ENCODE peak calls at places on chromosomes 3 and 15, in ten cellular contexts. E is breast epithelium; R is A549; X is epithelial cell of prostate; Z is CD4-positive, alpha-beta T cell; V is left ventricle myocardium inferior; N is GM23338; T is fibroblast of lung; S is body of pancreas; U is HCT116. B is an unnamed sample.

GRCh38 chr15:77504310-77504709 is 83.6 kb downstream of the HMG20A start:
- DNase-seq in E (no peak), R (no peak), X (no peak), Z (no peak), V (no peak), N (no peak), T (no peak), S (peak), U (no peak), B (no peak)

GRCh38 chr3:159840900-159841299 is 147.7 kb upstream of the IL12A start:
- DNase-seq in E (peak), R (no peak), X (peak), Z (no peak), V (no peak), N (no peak), T (no peak), S (no peak), U (no peak), B (no peak)

GRCh38 chr15:85947936-85948335 is 131.7 kb upstream of the AGBL1 start:
- DNase-seq in E (no peak), R (no peak), X (no peak), Z (no peak), V (no peak), N (no peak), T (no peak), S (no peak), U (no peak), B (no peak)

GRCh38 chr3:43426388-43426787 is 140.0 kb downstream of the SNRK start:
- DNase-seq in E (no peak), R (no peak), X (no peak), Z (no peak), V (peak), N (no peak), T (no peak), S (peak), U (no peak), B (no peak)

GRCh38 chr3:115245899-115246298 is 98.8 kb upstream of the ZBTB20 start:
- DNase-seq in E (no peak), R (no peak), X (no peak), Z (no peak), V (no peak), N (no peak), T (peak), S (no peak), U (no peak), B (no peak)

GRCh38 chr15:65856821-65857455 is 12.4 kb upstream of the RAB11A start:
- DNase-seq in E (peak), R (peak), X (no peak), Z (peak), V (peak), N (peak), T (peak), S (peak), U (peak), B (no peak)

GRCh38 chr3:50326182-50326541 is 1.9 kb downstream of the TUSC2 start:
- DNase-seq in E (no peak), R (no peak), X (no peak), Z (no peak), V (no peak), N (no peak), T (no peak), S (no peak), U (no peak), B (no peak)

GRCh38 chr15:25072857-25073476 is 118.2 kb downstream of the SNRPN start:
- DNase-seq in E (no peak), R (no peak), X (no peak), Z (no peak), V (no peak), N (no peak), T (no peak), S (no peak), U (no peak), B (no peak)

GRCh38 chr3:68878322-68878721 is 54.0 kb downstream of the TAFA4 start:
- DNase-seq in E (no peak), R (peak), X (no peak), Z (no peak), V (no peak), N (peak), T (peak), S (no peak), U (no peak), B (no peak)

GRCh38 chr3:9715764-9716437 is 12.3 kb downstream of the CPNE9 start:
- DNase-seq in E (peak), R (peak), X (peak), Z (no peak), V (peak), N (peak), T (peak), S (peak), U (peak), B (peak)

GRCh38 chr3:195162033-195162669 is 108.8 kb downstream of the XXYLT1 start:
- DNase-seq in E (no peak), R (no peak), X (no peak), Z (no peak), V (no peak), N (no peak), T (no peak), S (peak), U (no peak), B (no peak)

GRCh38 chr3:195403841-195404408 is 38.9 kb downstream of the ACAP2 start:
- DNase-seq in E (no peak), R (no peak), X (no peak), Z (no peak), V (no peak), N (no peak), T (peak), S (no peak), U (no peak), B (no peak)

GRCh38 chr15:31452595-31453557 is 126.2 kb downstream of the KLF13 start:
- DNase-seq in E (no peak), R (no peak), X (no peak), Z (no peak), V (no peak), N (no peak), T (no peak), S (no peak), U (no peak), B (no peak)

GRCh38 chr3:72139316-72139715 is 354.4 kb upstream of the PROK2 start:
- DNase-seq in E (no peak), R (no peak), X (no peak), Z (no peak), V (no peak), N (no peak), T (no peak), S (no peak), U (no peak), B (no peak)

GRCh38 chr15:50939911-50940310 is 31.4 kb downstream of the AP4E1 start:
- DNase-seq in E (no peak), R (no peak), X (no peak), Z (no peak), V (no peak), N (no peak), T (peak), S (no peak), U (no peak), B (no peak)

GRCh38 chr3:146746190-146746589 is 141.0 kb upstream of the PLSCR5 start:
- DNase-seq in E (no peak), R (no peak), X (no peak), Z (no peak), V (no peak), N (no peak), T (peak), S (no peak), U (no peak), B (no peak)

GRCh38 chr15:35784745-35785144 is 238.8 kb upstream of the DPH6 start:
- DNase-seq in E (no peak), R (no peak), X (no peak), Z (no peak), V (no peak), N (peak), T (no peak), S (peak), U (no peak), B (no peak)

GRCh38 chr3:160945346-160945745 is 159.8 kb downstream of the B3GALNT1 start:
- DNase-seq in E (no peak), R (no peak), X (no peak), Z (no peak), V (no peak), N (no peak), T (no peak), S (no peak), U (no peak), B (no peak)

GRCh38 chr15:28947241-28947674 is 61.5 kb downstream of the APBA2 start:
- DNase-seq in E (no peak), R (no peak), X (no peak), Z (no peak), V (no peak), N (no peak), T (no peak), S (no peak), U (no peak), B (no peak)

GRCh38 chr3:105465251-105465853 is 98.6 kb downstream of the ALCAM start:
- DNase-seq in E (no peak), R (no peak), X (no peak), Z (no peak), V (no peak), N (no peak), T (no peak), S (no peak), U (no peak), B (no peak)

GRCh38 chr15:85821545-85821944 is 26.8 kb upstream of the KLHL25 start:
- DNase-seq in E (no peak), R (no peak), X (no peak), Z (no peak), V (no peak), N (no peak), T (no peak), S (no peak), U (no peak), B (peak)

GRCh38 chr3:177193706-177194268 is 3.5 kb downstream of the TBL1XR1 start:
- DNase-seq in E (no peak), R (no peak), X (no peak), Z (no peak), V (no peak), N (no peak), T (no peak), S (no peak), U (no peak), B (no peak)

GRCh38 chr15:55774113-55774970 is 31.4 kb upstream of the PRTG start:
- DNase-seq in E (no peak), R (peak), X (no peak), Z (peak), V (peak), N (peak), T (no peak), S (peak), U (peak), B (no peak)

GRCh38 chr15:38868326-38869114 is 303.9 kb upstream of the RASGRP1 start:
- DNase-seq in E (peak), R (peak), X (peak), Z (no peak), V (no peak), N (no peak), T (peak), S (no peak), U (peak), B (no peak)

GRCh38 chr3:71173421-71173975 is 410.0 kb downstream of the FOXP1 start:
- DNase-seq in E (no peak), R (no peak), X (no peak), Z (no peak), V (no peak), N (no peak), T (peak), S (no peak), U (no peak), B (no peak)

GRCh38 chr3:45261333-45262110 is 35.4 kb upstream of the TMEM158 start:
- DNase-seq in E (no peak), R (no peak), X (no peak), Z (no peak), V (no peak), N (no peak), T (no peak), S (no peak), U (no peak), B (no peak)

GRCh38 chr15:45346381-45346780 is 32.0 kb downstream of the GATM start:
- DNase-seq in E (no peak), R (no peak), X (no peak), Z (no peak), V (no peak), N (no peak), T (no peak), S (no peak), U (no peak), B (no peak)

GRCh38 chr3:45555154-45555591 is 39.4 kb upstream of the LIMD1 start:
- DNase-seq in E (no peak), R (no peak), X (no peak), Z (no peak), V (no peak), N (no peak), T (no peak), S (no peak), U (no peak), B (no peak)

GRCh38 chr3:39176025-39176714 is 16.2 kb downstream of the XIRP1 start:
- DNase-seq in E (no peak), R (no peak), X (no peak), Z (no peak), V (no peak), N (no peak), T (no peak), S (no peak), U (no peak), B (no peak)

GRCh38 chr3:12287727-12288465 is 974 bp upstream of the PPARG start:
- DNase-seq in E (no peak), R (no peak), X (no peak), Z (no peak), V (peak), N (peak), T (peak), S (peak), U (no peak), B (no peak)

GRCh38 chr3:15637131-15637951 is 35.8 kb downstream of the BTD start:
- DNase-seq in E (no peak), R (no peak), X (no peak), Z (no peak), V (no peak), N (no peak), T (peak), S (no peak), U (no peak), B (no peak)

GRCh38 chr3:111739241-111739952 is 119.7 kb upstream of the PHLDB2 start:
- DNase-seq in E (peak), R (peak), X (peak), Z (no peak), V (peak), N (no peak), T (peak), S (peak), U (peak), B (no peak)

GRCh38 chr3:168888781-168889180 is 774.7 kb downstream of the MECOM start:
- DNase-seq in E (no peak), R (no peak), X (no peak), Z (no peak), V (no peak), N (no peak), T (no peak), S (no peak), U (no peak), B (no peak)

GRCh38 chr3:184345678-184346144 is 8.3 kb downstream of the FAM131A start:
- DNase-seq in E (peak), R (peak), X (no peak), Z (no peak), V (peak), N (peak), T (peak), S (peak), U (peak), B (peak)

GRCh38 chr3:111758642-111759041 is 100.4 kb upstream of the PHLDB2 start:
- DNase-seq in E (no peak), R (no peak), X (no peak), Z (no peak), V (no peak), N (no peak), T (peak), S (no peak), U (no peak), B (no peak)

GRCh38 chr3:10628902-10629700 is 123.7 kb upstream of the ATP2B2 start:
- DNase-seq in E (no peak), R (no peak), X (no peak), Z (no peak), V (no peak), N (no peak), T (no peak), S (no peak), U (no peak), B (no peak)

GRCh38 chr3:72347819-72348319 is 500.4 kb downstream of the SHQ1 start:
- DNase-seq in E (peak), R (no peak), X (peak), Z (no peak), V (peak), N (peak), T (peak), S (peak), U (no peak), B (no peak)

GRCh38 chr3:53800041-53800440 is 46.2 kb downstream of the CHDH start:
- DNase-seq in E (peak), R (no peak), X (no peak), Z (no peak), V (no peak), N (no peak), T (no peak), S (no peak), U (no peak), B (no peak)

GRCh38 chr15:65870889-65871533 is 1.7 kb downstream of the RAB11A start:
- DNase-seq in E (no peak), R (peak), X (peak), Z (no peak), V (no peak), N (peak), T (peak), S (no peak), U (no peak), B (no peak)

DNA sequence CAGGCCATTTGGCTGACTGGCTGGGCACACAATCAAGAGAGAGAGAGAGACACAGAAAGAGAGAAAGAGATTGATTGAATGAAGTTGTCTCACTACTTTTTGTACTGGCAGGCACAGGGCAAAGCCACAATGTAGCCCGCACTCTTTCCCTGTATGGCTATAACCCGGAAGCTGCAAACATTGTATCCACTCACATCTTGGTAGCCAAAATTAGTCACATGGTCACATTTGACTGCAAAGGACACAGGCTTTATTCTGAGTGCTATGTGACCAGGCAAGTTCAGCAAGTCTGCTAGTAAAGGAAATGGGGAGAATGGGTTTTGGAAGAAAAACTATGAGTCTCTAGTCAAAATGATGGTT is 31.4 kb upstream of the GLCE start:
- DNase-seq in E (peak), R (no peak), X (no peak), Z (no peak), V (no peak), N (no peak), T (no peak), S (no peak), U (no peak), B (no peak)
- H3K27ac ChIP-seq in E (peak), R (peak), X (peak), Z (no peak), V (peak), N (no peak), T (no peak), S (peak), U (no peak), B (no peak)

GRCh38 chr15:27232876-27233275 is 261.9 kb downstream of the GABRG3 start:
- DNase-seq in E (no peak), R (no peak), X (no peak), Z (no peak), V (no peak), N (no peak), T (no peak), S (no peak), U (no peak), B (no peak)

GRCh38 chr15:27234593-27234992 is 263.6 kb downstream of the GABRG3 start:
- DNase-seq in E (no peak), R (no peak), X (no peak), Z (no peak), V (no peak), N (no peak), T (peak), S (no peak), U (no peak), B (no peak)

GRCh38 chr15:27237319-27237939 is 266.4 kb downstream of the GABRG3 start:
- DNase-seq in E (no peak), R (no peak), X (no peak), Z (no peak), V (no peak), N (no peak), T (no peak), S (no peak), U (no peak), B (no peak)

GRCh38 chr15:27235689-27236088 is 264.7 kb downstream of the GABRG3 start:
- DNase-seq in E (no peak), R (no peak), X (no peak), Z (no peak), V (no peak), N (no peak), T (no peak), S (no peak), U (no peak), B (no peak)

DNA sequence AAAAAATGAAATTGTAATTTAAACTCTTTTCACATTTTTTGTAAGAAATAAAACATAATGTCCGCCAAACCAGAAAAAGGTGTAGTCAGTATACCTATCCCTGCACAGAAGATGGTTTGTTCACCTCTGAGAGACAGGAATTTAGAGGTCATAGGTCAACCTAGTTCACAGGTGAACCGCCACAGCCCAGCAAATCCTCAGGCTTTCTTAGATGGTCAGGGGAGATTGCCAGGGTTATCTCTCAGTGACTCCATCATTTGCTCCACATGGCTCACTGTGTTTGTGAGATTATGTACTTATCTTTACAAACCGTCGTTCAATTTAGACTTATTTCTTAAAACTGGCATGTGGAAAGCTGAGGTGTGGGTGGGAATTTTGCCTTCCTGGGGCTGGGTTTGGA is 264.2 kb downstream of the GABRG3 start:
- DNase-seq in E (no peak), R (no peak), X (no peak), Z (no peak), V (no peak), N (no peak), T (no peak), S (no peak), U (no peak), B (no peak)
- H3K27ac ChIP-seq in E (no peak), R (no peak), X (no peak), Z (no peak), V (no peak), N (no peak), T (no peak), S (no peak), U (no peak), B (no peak)

DNA sequence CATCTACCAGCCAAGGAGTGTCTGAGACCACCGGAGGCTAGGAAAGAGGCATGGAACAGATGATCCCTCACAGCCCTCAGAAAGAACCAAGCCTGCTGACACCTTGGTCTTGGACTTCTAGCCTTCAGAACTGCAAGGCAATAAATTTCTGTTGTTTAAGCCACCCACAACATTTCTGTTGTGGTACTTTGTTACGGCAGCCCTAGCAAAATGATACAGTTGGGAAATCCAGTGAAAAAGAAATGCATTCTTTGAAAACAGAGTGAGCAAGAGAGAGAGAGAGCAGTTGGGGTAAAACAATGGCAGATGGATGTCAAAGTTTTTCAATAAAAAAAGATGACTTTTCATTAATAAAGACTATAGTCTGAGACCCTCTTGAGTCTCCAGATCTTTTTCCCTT is 219.4 kb downstream of the NFKBIZ start:
- DNase-seq in E (no peak), R (no peak), X (no peak), Z (no peak), V (no peak), N (no peak), T (no peak), S (no peak), U (no peak), B (peak)
- H3K27ac ChIP-seq in E (no peak), R (peak), X (peak), Z (no peak), V (no peak), N (no peak), T (no peak), S (no peak), U (no peak), B (peak)

GRCh38 chr15:66897381-66897780 is 168.0 kb upstream of the SMAD3 start:
- DNase-seq in E (no peak), R (no peak), X (no peak), Z (no peak), V (no peak), N (no peak), T (no peak), S (no peak), U (no peak), B (no peak)
- H3K27ac ChIP-seq in E (no peak), R (peak), X (no peak), Z (no peak), V (no peak), N (no peak), T (no peak), S (no peak), U (no peak), B (no peak)